ENCODE peak calls at places on chromosomes 16 and 17, in eight cellular contexts. V is left ventricle myocardium inferior; J is CD4-positive, alpha-beta memory T cell; G is ovary; P is iPS DF 6.9; K is thoracic aorta; W is pancreas; H is GM23248. F is an unnamed sample.

GRCh38 chr16:46859719-46860152 is 24.4 kb upstream of the GPT2 start:
- DNase-seq in V (no peak), J (no peak), G (no peak), P (no peak), K (no peak), W (no peak), H (peak), F (peak)

GRCh38 chr17:77287432-77288068 is 146.8 kb downstream of the SEC14L1 start:
- DNase-seq in V (peak), J (no peak), G (no peak), P (no peak), K (no peak), W (peak), H (peak), F (peak)

GRCh38 chr17:57747221-57748017 is 2.3 kb upstream of the CCDC182 start:
- DNase-seq in V (no peak), J (peak), G (peak), P (peak), K (no peak), W (no peak), H (peak), F (peak)

GRCh38 chr17:69111794-69112193 is 29.9 kb downstream of the ABCA6 start:
- DNase-seq in V (no peak), J (no peak), G (no peak), P (no peak), K (no peak), W (no peak), H (no peak), F (no peak)

GRCh38 chr17:6084226-6085161 is 14.3 kb downstream of the WSCD1 start:
- DNase-seq in V (no peak), J (no peak), G (no peak), P (no peak), K (no peak), W (no peak), H (no peak), F (no peak)

GRCh38 chr16:56847173-56847948 is 17.6 kb upstream of the SLC12A3 start:
- DNase-seq in V (no peak), J (no peak), G (no peak), P (no peak), K (no peak), W (no peak), H (peak), F (no peak)

GRCh38 chr17:44159519-44160210 is 10.8 kb upstream of the ASB16 start:
- DNase-seq in V (no peak), J (peak), G (no peak), P (no peak), K (no peak), W (no peak), H (no peak), F (no peak)

GRCh38 chr17:65104973-65105372 is 32.2 kb upstream of the RGS9 start:
- DNase-seq in V (no peak), J (no peak), G (no peak), P (no peak), K (no peak), W (no peak), H (no peak), F (no peak)

GRCh38 chr16:78258651-78259050 is 159.2 kb downstream of the WWOX start:
- DNase-seq in V (no peak), J (no peak), G (no peak), P (no peak), K (no peak), W (no peak), H (no peak), F (no peak)

GRCh38 chr16:66402591-66403230 is 24.4 kb upstream of the BEAN1 start:
- DNase-seq in V (no peak), J (no peak), G (no peak), P (no peak), K (no peak), W (peak), H (no peak), F (no peak)

GRCh38 chr16:66403531-66404145 is 23.5 kb upstream of the BEAN1 start:
- DNase-seq in V (no peak), J (no peak), G (no peak), P (no peak), K (no peak), W (no peak), H (no peak), F (no peak)

GRCh38 chr16:66402166-66402565 is 24.9 kb upstream of the BEAN1 start:
- DNase-seq in V (no peak), J (no peak), G (no peak), P (no peak), K (no peak), W (no peak), H (no peak), F (no peak)

GRCh38 chr16:66406534-66407368 is 20.3 kb upstream of the BEAN1 start:
- DNase-seq in V (peak), J (peak), G (peak), P (no peak), K (peak), W (peak), H (peak), F (peak)

DNA sequence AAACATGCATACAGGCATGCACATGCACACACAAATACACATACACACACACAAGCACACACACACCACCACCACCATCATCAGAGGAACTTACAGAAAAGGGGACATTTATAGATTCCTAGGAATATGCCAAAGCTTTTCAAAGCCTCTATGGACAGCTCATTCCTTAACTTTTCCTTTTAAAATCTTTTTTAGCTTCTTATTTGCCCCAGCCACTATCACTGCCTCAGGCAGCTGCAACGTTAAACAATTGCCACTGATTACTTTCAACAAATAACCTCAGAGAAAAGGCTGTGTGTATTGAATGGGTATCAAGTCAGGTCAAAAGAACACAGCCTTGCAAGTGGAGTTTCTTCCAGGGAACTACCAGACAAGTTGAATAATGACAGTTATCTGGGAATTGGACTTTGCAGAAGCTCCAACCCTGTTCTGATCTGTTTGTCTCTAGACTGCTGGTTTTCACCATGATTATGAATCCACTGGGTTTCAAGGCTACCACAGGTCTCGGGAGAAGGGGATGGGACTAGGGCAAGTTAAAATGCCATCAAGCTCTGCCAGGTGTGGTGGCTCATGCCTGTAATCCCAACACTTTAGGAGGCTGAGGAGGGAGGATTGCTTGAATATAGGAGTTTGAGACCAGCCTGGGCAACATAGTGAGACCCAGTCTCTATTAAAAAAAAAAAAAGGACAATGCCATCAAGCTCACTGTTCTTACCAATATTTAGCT is 21.9 kb upstream of the BEAN1 start:
- DNase-seq in V (no peak), J (no peak), G (no peak), P (no peak), K (no peak), W (no peak), H (no peak), F (no peak)
- H3K4me3 ChIP-seq in V (no peak), J (no peak), G (no peak), P (no peak), K (no peak), W (no peak), H (no peak), F (no peak)

GRCh38 chr17:75892556-75893224 is 4.1 kb downstream of the TRIM65 start:
- DNase-seq in V (no peak), J (no peak), G (peak), P (no peak), K (no peak), W (no peak), H (no peak), F (no peak)
- H3K4me3 ChIP-seq in V (no peak), J (no peak), G (no peak), P (no peak), K (no peak), W (no peak), H (no peak), F (no peak)

DNA sequence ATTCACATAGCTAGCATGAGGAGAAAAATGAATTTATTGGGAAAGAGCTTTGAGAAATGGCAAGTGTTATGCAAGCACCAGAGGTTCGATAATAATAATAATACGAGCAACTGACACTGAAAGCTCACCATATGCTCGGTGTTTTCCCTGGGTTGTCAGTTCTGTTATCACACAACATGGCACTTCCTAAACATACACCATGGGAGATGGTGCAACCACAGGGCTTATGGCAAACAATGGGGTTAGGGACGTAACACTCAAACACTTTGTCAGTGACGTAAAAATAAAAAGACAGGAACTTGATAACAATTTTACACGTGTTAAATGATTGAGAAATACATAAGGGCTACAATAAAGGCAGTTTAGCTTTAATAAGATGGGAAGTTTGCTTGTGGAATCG is 23.7 kb downstream of the OR1D5 start:
- DNase-seq in V (no peak), J (no peak), G (no peak), P (no peak), K (no peak), W (no peak), H (no peak), F (no peak)
- H3K4me3 ChIP-seq in V (no peak), J (no peak), G (no peak), P (no peak), K (no peak), W (no peak), H (no peak), F (no peak)

GRCh38 chr17:50421308-50422031 is 4.5 kb upstream of the ACSF2 start:
- DNase-seq in V (no peak), J (peak), G (no peak), P (no peak), K (no peak), W (no peak), H (peak), F (no peak)
- H3K4me3 ChIP-seq in V (peak), J (peak), G (peak), P (no peak), K (peak), W (peak), H (peak), F (no peak)

DNA sequence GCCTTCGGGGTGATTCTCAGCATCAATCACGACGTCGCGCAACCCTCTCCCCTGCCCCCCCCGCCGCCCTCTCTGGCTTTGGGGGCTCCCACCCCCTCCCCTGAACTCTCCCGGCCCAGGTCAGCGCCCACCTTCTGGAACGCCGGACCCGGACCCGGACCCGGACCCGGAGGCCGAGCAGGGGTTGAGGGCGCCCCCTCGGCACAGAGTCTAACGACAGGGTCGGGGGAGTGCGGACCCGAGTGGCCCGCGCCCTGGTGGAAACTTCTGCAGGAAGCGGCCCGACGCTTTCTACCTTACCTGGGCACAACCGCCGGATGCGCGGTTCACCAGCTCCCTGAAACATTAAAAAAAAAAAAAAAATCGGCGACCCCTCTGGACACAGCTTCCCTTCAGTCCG is 16.2 kb downstream of the SALL1 start:
- DNase-seq in V (no peak), J (no peak), G (no peak), P (no peak), K (no peak), W (peak), H (no peak), F (no peak)
- H3K4me3 ChIP-seq in V (no peak), J (no peak), G (no peak), P (peak), K (no peak), W (no peak), H (peak), F (no peak)

DNA sequence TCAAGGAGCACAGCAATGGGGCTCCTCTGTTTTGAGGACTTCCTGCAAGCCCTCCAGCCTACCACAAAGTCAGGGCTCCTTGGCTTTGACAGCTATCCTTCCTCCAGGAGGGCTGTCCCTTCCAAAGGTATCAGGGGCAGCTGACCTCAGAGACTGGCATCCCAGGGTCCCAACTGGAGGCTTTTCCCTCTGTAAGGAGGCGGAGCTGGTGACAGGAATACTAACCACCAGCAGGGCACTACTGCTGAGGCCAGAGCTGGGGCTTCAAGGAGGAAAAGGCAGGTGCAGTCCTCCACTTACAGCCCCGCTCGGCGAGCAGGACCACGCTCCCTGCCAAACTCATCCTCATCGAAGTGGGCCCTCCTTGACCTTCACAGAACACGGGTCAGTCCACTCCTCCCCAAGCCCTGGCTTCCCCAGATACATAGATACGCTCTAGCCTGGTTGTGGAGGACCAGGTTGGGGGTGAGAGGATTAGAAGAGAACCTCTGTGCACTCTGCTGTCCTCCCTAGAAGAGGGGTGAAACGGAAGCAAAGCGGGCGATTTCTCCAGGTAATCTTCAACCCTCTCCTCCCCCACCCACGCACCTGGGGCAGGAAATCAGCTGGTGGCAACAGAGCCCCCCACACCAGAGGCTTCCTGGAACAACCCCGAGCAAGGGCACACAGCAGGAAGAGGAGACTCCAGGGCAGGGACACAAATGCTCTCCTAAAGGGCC is 20.5 kb downstream of the ST3GAL2 start:
- DNase-seq in V (no peak), J (no peak), G (no peak), P (no peak), K (no peak), W (no peak), H (no peak), F (no peak)
- H3K4me3 ChIP-seq in V (no peak), J (peak), G (no peak), P (no peak), K (no peak), W (no peak), H (no peak), F (no peak)

DNA sequence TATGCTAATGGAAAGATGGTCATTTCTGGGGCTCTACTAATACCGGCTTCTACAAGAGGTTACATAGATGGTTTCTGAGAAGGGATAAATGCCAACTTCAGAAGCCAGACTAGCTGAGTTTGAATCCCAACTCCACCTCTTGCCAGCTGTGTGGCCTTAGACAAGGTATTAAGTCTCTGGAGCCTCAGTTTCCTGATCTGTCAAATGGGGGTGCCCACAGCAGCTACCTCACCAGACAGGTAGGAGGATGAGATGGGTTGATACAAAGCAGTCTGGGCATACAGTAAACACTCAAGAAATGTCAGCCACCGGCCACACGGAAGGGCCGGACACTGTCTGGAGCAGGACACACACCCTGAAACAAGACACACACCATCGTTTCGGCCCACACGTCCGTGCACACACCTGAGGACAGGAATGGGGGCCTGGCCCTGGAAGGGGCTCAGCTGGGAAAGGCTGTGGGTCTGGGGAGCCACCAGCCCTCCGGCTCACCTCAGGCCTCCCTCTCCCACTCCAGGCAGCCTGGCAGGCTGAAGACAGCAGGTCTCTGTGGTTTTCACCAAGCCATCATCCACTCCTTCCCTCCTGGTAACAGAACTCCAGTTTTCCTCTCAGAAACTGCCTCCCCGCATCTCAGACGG is 5.5 kb downstream of the KNOP1 start:
- DNase-seq in V (no peak), J (no peak), G (no peak), P (no peak), K (no peak), W (peak), H (no peak), F (no peak)
- H3K4me3 ChIP-seq in V (no peak), J (no peak), G (no peak), P (no peak), K (no peak), W (no peak), H (no peak), F (no peak)